ENCODE peak calls at places on chromosomes 5 and 9, in five cellular contexts. W is K562, X is GM12878, H is HepG2, L is H1. B is an unnamed sample.

GRCh38 chr9:126304207-126304945 is 22.3 kb upstream of the MVB12B start:
- DNase-seq in W (no peak), X (no peak), H (peak), L (no peak), B (no peak)

GRCh38 chr9:79193506-79194223 is 378.1 kb upstream of the TLE4 start:
- DNase-seq in W (no peak), X (no peak), H (no peak), L (no peak), B (no peak)

GRCh38 chr5:77145666-77146065 is 58.6 kb upstream of the ZBED3 start:
- DNase-seq in W (no peak), X (no peak), H (no peak), L (no peak), B (no peak)

GRCh38 chr9:127561491-127562270 is 50.4 kb upstream of the STXBP1 start:
- DNase-seq in W (peak), X (no peak), H (no peak), L (no peak), B (no peak)

GRCh38 chr9:79308012-79308411 is 263.8 kb upstream of the TLE4 start:
- DNase-seq in W (no peak), X (no peak), H (no peak), L (no peak), B (no peak)

GRCh38 chr5:61687371-61687770 is 355.3 kb downstream of the ZSWIM6 start:
- DNase-seq in W (no peak), X (no peak), H (no peak), L (no peak), B (no peak)

GRCh38 chr9:18478517-18479361 is 4.8 kb downstream of the ADAMTSL1 start:
- DNase-seq in W (no peak), X (no peak), H (no peak), L (no peak), B (no peak)

GRCh38 chr5:146656638-146657037 is 140.6 kb upstream of the GPR151 start:
- DNase-seq in W (no peak), X (no peak), H (no peak), L (no peak), B (no peak)

GRCh38 chr9:21696411-21696865 is 106.0 kb upstream of the MTAP start:
- DNase-seq in W (no peak), X (no peak), H (peak), L (peak), B (peak)

GRCh38 chr5:124234022-124234899 is 512.2 kb downstream of the ZNF608 start:
- DNase-seq in W (no peak), X (no peak), H (no peak), L (no peak), B (peak)

GRCh38 chr9:9061599-9061998 is 1262.0 kb upstream of the DMAC1 start:
- DNase-seq in W (no peak), X (no peak), H (peak), L (no peak), B (no peak)

GRCh38 chr5:2134543-2135299 is 252.0 kb upstream of the IRX4 start:
- DNase-seq in W (no peak), X (no peak), H (peak), L (no peak), B (no peak)

GRCh38 chr5:163503106-163504090 is 2.0 kb upstream of the MAT2B start:
- DNase-seq in W (peak), X (peak), H (peak), L (peak), B (peak)

GRCh38 chr5:164255598-164256213 is 750.3 kb downstream of the MAT2B start:
- DNase-seq in W (no peak), X (no peak), H (no peak), L (no peak), B (no peak)

GRCh38 chr5:16291894-16292293 is 112.3 kb upstream of the MARCHF11 start:
- DNase-seq in W (no peak), X (no peak), H (no peak), L (no peak), B (no peak)

GRCh38 chr9:25677301-25678146 is 720 bp downstream of the TUSC1 start:
- DNase-seq in W (no peak), X (no peak), H (no peak), L (peak), B (peak)

GRCh38 chr9:138053996-138054752 is 176.6 kb downstream of the CACNA1B start:
- DNase-seq in W (peak), X (no peak), H (no peak), L (peak), B (no peak)

GRCh38 chr5:112418412-112419049 is 546 bp downstream of the EPB41L4A start:
- DNase-seq in W (no peak), X (no peak), H (no peak), L (no peak), B (peak)

GRCh38 chr9:112072721-112073553 is 102.2 kb downstream of the SUSD1 start:
- DNase-seq in W (peak), X (no peak), H (no peak), L (no peak), B (no peak)

GRCh38 chr9:126794441-126794840 is 10.4 kb upstream of the ZBTB43 start:
- DNase-seq in W (no peak), X (no peak), H (no peak), L (no peak), B (no peak)

GRCh38 chr5:102778478-102778877 is 23.4 kb downstream of the PAM start:
- DNase-seq in W (no peak), X (no peak), H (no peak), L (no peak), B (no peak)

GRCh38 chr9:125797857-125798399 is 50.8 kb downstream of the PBX3 start:
- DNase-seq in W (no peak), X (no peak), H (peak), L (no peak), B (no peak)

GRCh38 chr5:30592833-30593232 is 600.7 kb upstream of the CDH6 start:
- DNase-seq in W (no peak), X (no peak), H (no peak), L (no peak), B (no peak)

GRCh38 chr5:132049093-132049492 is 11.4 kb upstream of the IL3 start:
- DNase-seq in W (no peak), X (no peak), H (no peak), L (no peak), B (no peak)

GRCh38 chr9:77614671-77615070 is 33.5 kb downstream of the GNA14 start:
- DNase-seq in W (no peak), X (no peak), H (no peak), L (no peak), B (no peak)

GRCh38 chr5:138177936-138178515 is 404 bp downstream of the BRD8 start:
- DNase-seq in W (peak), X (no peak), H (peak), L (no peak), B (peak)

GRCh38 chr5:143554194-143554717 is 150.8 kb upstream of the NR3C1 start:
- DNase-seq in W (no peak), X (no peak), H (no peak), L (no peak), B (no peak)

GRCh38 chr5:141850786-141851185 is 27.4 kb downstream of the PCDH1 start:
- DNase-seq in W (peak), X (no peak), H (no peak), L (peak), B (peak)

GRCh38 chr5:73783823-73784222 is 157.8 kb downstream of the ARHGEF28 start:
- DNase-seq in W (no peak), X (no peak), H (peak), L (no peak), B (no peak)

GRCh38 chr5:150638488-150639316 is 1.8 kb upstream of the SYNPO start:
- DNase-seq in W (no peak), X (no peak), H (no peak), L (no peak), B (no peak)

GRCh38 chr5:150487199-150488061 is 20.5 kb upstream of the NDST1 start:
- DNase-seq in W (peak), X (no peak), H (peak), L (no peak), B (peak)

GRCh38 chr5:109676920-109677319 is 12.8 kb upstream of the MAN2A1 start:
- DNase-seq in W (no peak), X (no peak), H (no peak), L (no peak), B (no peak)

GRCh38 chr5:96781031-96781733 is 26.6 kb downstream of the ERAP1 start:
- DNase-seq in W (no peak), X (no peak), H (no peak), L (no peak), B (no peak)

GRCh38 chr5:55917402-55918096 is 66.4 kb downstream of the IL31RA start:
- DNase-seq in W (no peak), X (no peak), H (peak), L (no peak), B (no peak)

GRCh38 chr9:37056086-37056485 is 22.0 kb upstream of the PAX5 start:
- DNase-seq in W (no peak), X (no peak), H (no peak), L (no peak), B (no peak)

GRCh38 chr9:120570296-120570695 is 9.7 kb downstream of the CDK5RAP2 start:
- DNase-seq in W (no peak), X (no peak), H (no peak), L (no peak), B (no peak)

GRCh38 chr5:168254013-168254693 is 37.3 kb upstream of the WWC1 start:
- DNase-seq in W (no peak), X (no peak), H (no peak), L (no peak), B (no peak)

GRCh38 chr9:84173961-84174360 is 166.6 kb downstream of the SLC28A3 start:
- DNase-seq in W (no peak), X (no peak), H (no peak), L (no peak), B (no peak)
- TF ChIP-seq CHD2 in W (no peak), X (no peak), H (no peak), L (no peak), B (no peak)

GRCh38 chr5:171388816-171389168 is 1.1 kb downstream of the NPM1 start:
- DNase-seq in W (no peak), X (no peak), H (no peak), L (no peak), B (no peak)
- TF ChIP-seq POLR2AphosphoS5 in W (no peak), X (peak), H (no peak), L (no peak), B (no peak)

GRCh38 chr5:37722236-37723146 is 117.3 kb downstream of the GDNF start:
- DNase-seq in W (peak), X (peak), H (peak), L (no peak), B (no peak)
- TF ChIP-seq CHD2 in W (no peak), X (no peak), H (no peak), L (no peak), B (no peak)

GRCh38 chr5:173923236-173924104 is 35.3 kb downstream of the CPEB4 start:
- DNase-seq in W (no peak), X (no peak), H (no peak), L (no peak), B (no peak)
- TF ChIP-seq POLR2AphosphoS5 in W (no peak), X (no peak), H (no peak), L (no peak), B (no peak)

DNA sequence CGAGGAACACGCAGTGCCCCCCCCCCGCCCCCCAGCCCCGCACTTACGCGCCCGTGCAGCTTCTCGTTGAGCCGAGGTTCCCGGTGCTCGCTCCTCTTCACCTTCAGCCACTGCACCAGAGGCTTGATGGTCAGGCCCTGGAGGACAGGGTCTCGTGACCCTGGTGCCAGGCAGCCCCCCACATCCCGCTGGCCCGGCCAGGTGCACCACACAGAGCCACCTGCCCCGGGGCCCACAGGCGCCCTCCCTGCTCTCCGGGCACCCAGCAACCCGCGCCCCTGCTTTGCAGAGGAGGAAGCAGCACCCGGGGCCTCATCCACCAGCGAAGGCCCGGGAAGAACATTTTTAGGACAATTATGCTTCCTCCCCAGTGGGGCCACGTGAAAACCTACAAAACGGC is 39.0 kb downstream of the EXOC3 start:
- DNase-seq in W (no peak), X (no peak), H (no peak), L (no peak), B (no peak)
- TF ChIP-seq CHD2 in W (no peak), X (no peak), H (no peak), L (no peak), B (no peak)

DNA sequence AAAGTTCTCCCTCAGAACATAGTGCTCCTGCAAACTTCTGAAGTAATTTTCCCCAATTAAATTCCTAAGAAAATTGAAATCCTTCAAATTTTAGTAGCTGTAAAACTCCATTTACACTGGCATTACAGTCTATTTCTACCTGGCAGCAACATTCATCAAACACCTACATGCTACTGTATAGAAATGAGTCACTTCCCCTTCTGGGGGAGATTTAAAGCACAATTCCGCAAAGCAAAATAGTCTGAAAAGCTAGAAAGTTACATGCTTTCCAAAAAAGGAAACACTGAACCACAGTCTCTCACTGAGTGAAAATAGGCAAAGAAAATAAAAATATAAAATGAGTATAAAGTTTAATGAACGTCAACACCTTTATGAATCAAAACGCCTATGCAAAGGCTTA is 43.3 kb downstream of the MCTP1 start:
- DNase-seq in W (no peak), X (peak), H (no peak), L (no peak), B (no peak)
- TF ChIP-seq POLR2AphosphoS5 in W (no peak), X (no peak), H (no peak), L (no peak), B (no peak)

GRCh38 chr9:7848498-7848897 is 48.9 kb upstream of the DMAC1 start:
- DNase-seq in W (no peak), X (no peak), H (no peak), L (no peak), B (no peak)

GRCh38 chr9:7841831-7842230 is 42.3 kb upstream of the DMAC1 start:
- DNase-seq in W (no peak), X (no peak), H (no peak), L (no peak), B (no peak)

DNA sequence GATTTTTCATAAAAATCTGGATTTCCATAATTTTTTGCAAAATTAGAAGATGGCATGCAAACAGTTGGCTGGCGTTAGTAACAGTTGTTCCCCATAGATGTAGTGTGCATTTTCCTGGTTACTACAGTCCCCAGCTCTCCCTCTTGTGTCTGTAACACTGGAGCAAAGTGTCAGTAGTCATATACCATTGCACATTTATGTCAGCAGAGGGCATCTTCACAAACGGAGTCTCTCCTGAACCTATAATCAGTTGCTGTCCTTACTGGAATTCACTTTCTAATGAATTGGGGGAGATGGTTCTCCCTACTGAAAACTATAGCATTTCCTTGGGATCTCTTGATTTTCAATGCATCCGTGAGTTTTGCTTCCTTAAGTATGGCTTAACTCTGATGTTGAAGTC is 44.7 kb upstream of the DMAC1 start:
- DNase-seq in W (peak), X (no peak), H (peak), L (no peak), B (peak)
- TF ChIP-seq CHD2 in W (no peak), X (no peak), H (no peak), L (no peak), B (no peak)

GRCh38 chr5:10607023-10607665 is 43.3 kb downstream of the ANKRD33B start:
- DNase-seq in W (peak), X (peak), H (no peak), L (no peak), B (no peak)
- TF ChIP-seq POLR2AphosphoS5 in W (peak), X (peak), H (no peak), L (no peak), B (no peak)

GRCh38 chr9:130608554-130609122 is 29.3 kb downstream of the FUBP3 start:
- DNase-seq in W (no peak), X (no peak), H (no peak), L (no peak), B (no peak)

GRCh38 chr9:130607640-130608420 is 28.5 kb downstream of the FUBP3 start:
- DNase-seq in W (no peak), X (no peak), H (no peak), L (no peak), B (no peak)

GRCh38 chr9:130610862-130611689 is 31.7 kb downstream of the FUBP3 start:
- DNase-seq in W (no peak), X (no peak), H (no peak), L (no peak), B (no peak)

GRCh38 chr9:130604295-130604694 is 24.9 kb downstream of the FUBP3 start:
- DNase-seq in W (no peak), X (no peak), H (no peak), L (no peak), B (no peak)

GRCh38 chr9:130606887-130607582 is 27.7 kb downstream of the FUBP3 start:
- DNase-seq in W (no peak), X (no peak), H (no peak), L (no peak), B (no peak)
- TF ChIP-seq CHD2 in W (no peak), X (no peak), H (no peak), L (no peak), B (no peak)

B was measured in SK-N-SH.